ENCODE peak calls at places on chromosomes 4 and X, in seven cellular contexts. One of them, this sample, is unnamed.

GRCh38 chr4:96063639-96064038 is 223.7 kb downstream of the PDHA2 start:
- DNase-seq in DMS153: no peak
- DNase-seq in hippocampal formation: no peak
- DNase-seq in EL: no peak
- DNase-seq in NCI-H2107: no peak
- DNase-seq in NCI-H446: no peak
- DNase-seq in heart left ventricle: no peak
- DNase-seq in this sample: no peak

GRCh38 chrX:57044226-57044625 is 48.9 kb upstream of the SPIN3 start:
- DNase-seq in hippocampal formation: no peak
- DNase-seq in NCI-H446: no peak
- DNase-seq in NCI-H2107: no peak
- DNase-seq in heart left ventricle: no peak
- DNase-seq in DMS153: no peak
- DNase-seq in EL: peak; percentile 0
- DNase-seq in this sample: no peak

GRCh38 chr4:97404876-97405523 is 738.3 kb downstream of the STPG2 start:
- DNase-seq in heart left ventricle: no peak
- DNase-seq in NCI-H2107: no peak
- DNase-seq in hippocampal formation: no peak
- DNase-seq in EL: no peak
- DNase-seq in DMS153: no peak
- DNase-seq in NCI-H446: no peak
- DNase-seq in this sample: no peak

GRCh38 chrX:37993857-37994619 is 12.3 kb upstream of the SYTL5 start:
- DNase-seq in NCI-H2107: peak; percentile 75
- DNase-seq in NCI-H446: no peak
- DNase-seq in heart left ventricle: no peak
- DNase-seq in hippocampal formation: no peak
- DNase-seq in EL: no peak
- DNase-seq in DMS153: peak; percentile 47
- DNase-seq in this sample: no peak

GRCh38 chrX:119755981-119756533 is 2.3 kb upstream of the SOWAHD start:
- DNase-seq in heart left ventricle: no peak
- DNase-seq in NCI-H2107: no peak
- DNase-seq in DMS153: no peak
- DNase-seq in NCI-H446: no peak
- DNase-seq in EL: no peak
- DNase-seq in hippocampal formation: no peak
- DNase-seq in this sample: peak; percentile 30

GRCh38 chr4:157005193-157005592 is 33.6 kb upstream of the PDGFC start:
- DNase-seq in heart left ventricle: no peak
- DNase-seq in NCI-H2107: no peak
- DNase-seq in NCI-H446: peak; percentile 88
- DNase-seq in hippocampal formation: no peak
- DNase-seq in DMS153: no peak
- DNase-seq in EL: no peak
- DNase-seq in this sample: no peak

GRCh38 chr4:5988086-5988845 is 30.0 kb downstream of the C4orf50 start:
- DNase-seq in EL: no peak
- DNase-seq in DMS153: no peak
- DNase-seq in heart left ventricle: no peak
- DNase-seq in NCI-H2107: no peak
- DNase-seq in hippocampal formation: no peak
- DNase-seq in NCI-H446: no peak
- DNase-seq in this sample: no peak

GRCh38 chr4:31059753-31060522 is 339.8 kb downstream of the PCDH7 start:
- DNase-seq in NCI-H446: no peak
- DNase-seq in NCI-H2107: no peak
- DNase-seq in hippocampal formation: no peak
- DNase-seq in EL: no peak
- DNase-seq in DMS153: no peak
- DNase-seq in heart left ventricle: no peak
- DNase-seq in this sample: no peak

GRCh38 chr4:87521757-87522374 is 7.3 kb downstream of the SPARCL1 start:
- DNase-seq in DMS153: peak; percentile 96
- DNase-seq in EL: no peak
- DNase-seq in NCI-H446: no peak
- DNase-seq in hippocampal formation: no peak
- DNase-seq in NCI-H2107: peak; percentile 15
- DNase-seq in heart left ventricle: no peak
- DNase-seq in this sample: no peak

GRCh38 chr4:98242538-98242937 is 18.6 kb upstream of the RAP1GDS1 start:
- DNase-seq in NCI-H2107: no peak
- DNase-seq in EL: peak; percentile 11
- DNase-seq in NCI-H446: no peak
- DNase-seq in heart left ventricle: no peak
- DNase-seq in hippocampal formation: no peak
- DNase-seq in DMS153: no peak
- DNase-seq in this sample: no peak

GRCh38 chr4:14653338-14653737 is 348.9 kb upstream of the CPEB2 start:
- DNase-seq in EL: no peak
- DNase-seq in NCI-H446: no peak
- DNase-seq in NCI-H2107: no peak
- DNase-seq in heart left ventricle: no peak
- DNase-seq in DMS153: no peak
- DNase-seq in hippocampal formation: no peak
- DNase-seq in this sample: no peak

GRCh38 chrX:124433186-124433585 is 86.8 kb downstream of the SH2D1A start:
- DNase-seq in NCI-H2107: no peak
- DNase-seq in hippocampal formation: no peak
- DNase-seq in DMS153: no peak
- DNase-seq in EL: no peak
- DNase-seq in heart left ventricle: no peak
- DNase-seq in NCI-H446: no peak
- DNase-seq in this sample: no peak

GRCh38 chrX:68432648-68433047 is 647 bp downstream of the OPHN1 start:
- DNase-seq in hippocampal formation: no peak
- DNase-seq in NCI-H446: no peak
- DNase-seq in EL: peak; percentile 31
- DNase-seq in DMS153: no peak
- DNase-seq in heart left ventricle: no peak
- DNase-seq in NCI-H2107: no peak
- DNase-seq in this sample: no peak

GRCh38 chr4:48141048-48141447 is 7.0 kb upstream of the TXK start:
- DNase-seq in DMS153: no peak
- DNase-seq in EL: peak; percentile 47
- DNase-seq in NCI-H446: no peak
- DNase-seq in hippocampal formation: no peak
- DNase-seq in NCI-H2107: no peak
- DNase-seq in heart left ventricle: no peak
- DNase-seq in this sample: no peak

GRCh38 chr4:153649572-153649991 is 34.5 kb upstream of the TLR2 start:
- DNase-seq in DMS153: no peak
- DNase-seq in heart left ventricle: no peak
- DNase-seq in EL: peak; percentile 22
- DNase-seq in hippocampal formation: no peak
- DNase-seq in NCI-H2107: no peak
- DNase-seq in NCI-H446: no peak
- DNase-seq in this sample: no peak

GRCh38 chrX:17527932-17528331 is 152.9 kb downstream of the NHS start:
- DNase-seq in DMS153: no peak
- DNase-seq in EL: no peak
- DNase-seq in NCI-H446: no peak
- DNase-seq in hippocampal formation: no peak
- DNase-seq in heart left ventricle: no peak
- DNase-seq in NCI-H2107: no peak
- DNase-seq in this sample: no peak

GRCh38 chr4:7324651-7325121 is 110.0 kb downstream of the PSAPL1 start:
- DNase-seq in NCI-H2107: peak; percentile 35
- DNase-seq in EL: no peak
- DNase-seq in heart left ventricle: peak; percentile 6
- DNase-seq in hippocampal formation: no peak
- DNase-seq in DMS153: no peak
- DNase-seq in NCI-H446: no peak
- DNase-seq in this sample: no peak

GRCh38 chr4:169256856-169257756 is 13.7 kb downstream of the SH3RF1 start:
- DNase-seq in hippocampal formation: no peak
- DNase-seq in heart left ventricle: no peak
- DNase-seq in EL: no peak
- DNase-seq in NCI-H2107: no peak
- DNase-seq in NCI-H446: no peak
- DNase-seq in DMS153: no peak
- DNase-seq in this sample: no peak

GRCh38 chrX:39639871-39640270 is 457.9 kb downstream of the BCOR start:
- DNase-seq in DMS153: no peak
- DNase-seq in NCI-H2107: no peak
- DNase-seq in heart left ventricle: no peak
- DNase-seq in EL: no peak
- DNase-seq in NCI-H446: no peak
- DNase-seq in hippocampal formation: no peak
- DNase-seq in this sample: no peak

GRCh38 chr4:184262901-184263300 is 45.2 kb upstream of the ENPP6 start:
- DNase-seq in NCI-H2107: no peak
- DNase-seq in EL: peak; percentile 26
- DNase-seq in heart left ventricle: no peak
- DNase-seq in NCI-H446: no peak
- DNase-seq in hippocampal formation: no peak
- DNase-seq in DMS153: no peak
- DNase-seq in this sample: no peak

GRCh38 chr4:10733486-10733885 is 48.9 kb upstream of the CLNK start:
- DNase-seq in DMS153: no peak
- DNase-seq in NCI-H446: no peak
- DNase-seq in EL: no peak
- DNase-seq in NCI-H2107: no peak
- DNase-seq in heart left ventricle: no peak
- DNase-seq in hippocampal formation: no peak
- DNase-seq in this sample: no peak

GRCh38 chr4:1749370-1749769 is 28.0 kb downstream of the TACC3 start:
- DNase-seq in heart left ventricle: no peak
- DNase-seq in NCI-H2107: no peak
- DNase-seq in DMS153: no peak
- DNase-seq in NCI-H446: no peak
- DNase-seq in hippocampal formation: no peak
- DNase-seq in EL: no peak
- DNase-seq in this sample: no peak

GRCh38 chrX:42079968-42080367 is 156.6 kb upstream of the CASK start:
- DNase-seq in heart left ventricle: no peak
- DNase-seq in hippocampal formation: no peak
- DNase-seq in EL: no peak
- DNase-seq in NCI-H446: no peak
- DNase-seq in DMS153: no peak
- DNase-seq in NCI-H2107: no peak
- DNase-seq in this sample: no peak

GRCh38 chr4:147682755-147683154 is 1.2 kb downstream of the PRMT9 start:
- DNase-seq in NCI-H2107: no peak
- DNase-seq in DMS153: no peak
- DNase-seq in EL: no peak
- DNase-seq in heart left ventricle: no peak
- DNase-seq in hippocampal formation: no peak
- DNase-seq in NCI-H446: no peak
- DNase-seq in this sample: no peak

GRCh38 chr4:2331043-2331420 is 69.1 kb upstream of the MXD4 start:
- DNase-seq in hippocampal formation: no peak
- DNase-seq in heart left ventricle: no peak
- DNase-seq in NCI-H2107: no peak
- DNase-seq in EL: no peak
- DNase-seq in NCI-H446: no peak
- DNase-seq in DMS153: no peak
- DNase-seq in this sample: no peak

GRCh38 chr4:99166544-99166943 is 22.4 kb upstream of the ADH4 start:
- DNase-seq in hippocampal formation: no peak
- DNase-seq in heart left ventricle: no peak
- DNase-seq in DMS153: no peak
- DNase-seq in NCI-H446: no peak
- DNase-seq in EL: no peak
- DNase-seq in NCI-H2107: no peak
- DNase-seq in this sample: no peak

This sample was measured in activated T-helper 9 cell treated with anti-CD3 and anti-CD28 coated beads, Interleukin-2, amount 50 U/mL, for 16 hours.